ENCODE peak calls at places on chromosomes 13 and 19, in seven cellular contexts. C is body of pancreas, R is HL-60, E is astrocyte, F is hepatocyte, T is colonic mucosa, N is sigmoid colon. O is an unnamed sample.

GRCh38 chr19:5697022-5697889 is 7.2 kb downstream of the RPL36 start:
- DNase-seq in C (no peak), R (no peak), E (no peak), F (peak), T (no peak), N (peak), O (no peak)

GRCh38 chr19:16470911-16471811 is 609 bp downstream of the EPS15L1 start:
- DNase-seq in C (peak), R (peak), E (peak), F (peak), T (peak), N (no peak), O (peak)

GRCh38 chr13:24184265-24184841 is 23.8 kb downstream of the SPATA13 start:
- DNase-seq in C (peak), R (no peak), E (no peak), F (peak), T (peak), N (no peak), O (no peak)

GRCh38 chr13:107289540-107289939 is 721.6 kb upstream of the ARGLU1 start:
- DNase-seq in C (no peak), R (no peak), E (no peak), F (no peak), T (no peak), N (no peak), O (no peak)

GRCh38 chr13:28026508-28026907 is 38.0 kb upstream of the URAD start:
- DNase-seq in C (no peak), R (no peak), E (no peak), F (no peak), T (no peak), N (no peak), O (no peak)

GRCh38 chr19:35710784-35711723 is 6.7 kb downstream of the ZBTB32 start:
- DNase-seq in C (no peak), R (no peak), E (no peak), F (no peak), T (no peak), N (no peak), O (no peak)

GRCh38 chr19:7733376-7733775 is 1.5 kb upstream of the CLEC4G start:
- DNase-seq in C (no peak), R (no peak), E (no peak), F (no peak), T (no peak), N (no peak), O (no peak)

GRCh38 chr13:97225533-97225932 is 3.4 kb downstream of the MBNL2 start:
- DNase-seq in C (no peak), R (no peak), E (no peak), F (no peak), T (no peak), N (no peak), O (no peak)

GRCh38 chr13:43363156-43363918 is 340.0 kb downstream of the DNAJC15 start:
- DNase-seq in C (no peak), R (no peak), E (peak), F (no peak), T (no peak), N (no peak), O (no peak)

GRCh38 chr13:42754801-42755513 is 26.4 kb upstream of the FAM216B start:
- DNase-seq in C (no peak), R (no peak), E (no peak), F (no peak), T (no peak), N (no peak), O (no peak)

GRCh38 chr19:51417107-51417806 is at the start of gene SIGLEC10:
- DNase-seq in C (peak), R (peak), E (no peak), F (no peak), T (no peak), N (no peak), O (no peak)

GRCh38 chr19:51138549-51138979 is 3.5 kb upstream of the SIGLEC7 start:
- DNase-seq in C (peak), R (peak), E (no peak), F (no peak), T (no peak), N (peak), O (no peak)

GRCh38 chr13:76937416-76937815 is 10.9 kb upstream of the ACOD1 start:
- DNase-seq in C (peak), R (no peak), E (peak), F (peak), T (no peak), N (no peak), O (peak)

GRCh38 chr13:37546087-37546486 is 52.5 kb downstream of the POSTN start:
- DNase-seq in C (no peak), R (no peak), E (no peak), F (no peak), T (no peak), N (no peak), O (no peak)

GRCh38 chr19:42467437-42467760 is 24.7 kb upstream of the CXCL17 start:
- DNase-seq in C (no peak), R (no peak), E (no peak), F (no peak), T (peak), N (no peak), O (no peak)

GRCh38 chr13:101205408-101205807 is 210.9 kb downstream of the NALCN start:
- DNase-seq in C (no peak), R (no peak), E (no peak), F (no peak), T (no peak), N (no peak), O (no peak)

GRCh38 chr19:14118165-14119051 is 846 bp upstream of the PRKACA start:
- DNase-seq in C (peak), R (peak), E (peak), F (peak), T (peak), N (peak), O (peak)

GRCh38 chr13:65656740-65657329 is 1573.3 kb downstream of the PCDH9 start:
- DNase-seq in C (no peak), R (no peak), E (peak), F (no peak), T (no peak), N (no peak), O (peak)

DNA sequence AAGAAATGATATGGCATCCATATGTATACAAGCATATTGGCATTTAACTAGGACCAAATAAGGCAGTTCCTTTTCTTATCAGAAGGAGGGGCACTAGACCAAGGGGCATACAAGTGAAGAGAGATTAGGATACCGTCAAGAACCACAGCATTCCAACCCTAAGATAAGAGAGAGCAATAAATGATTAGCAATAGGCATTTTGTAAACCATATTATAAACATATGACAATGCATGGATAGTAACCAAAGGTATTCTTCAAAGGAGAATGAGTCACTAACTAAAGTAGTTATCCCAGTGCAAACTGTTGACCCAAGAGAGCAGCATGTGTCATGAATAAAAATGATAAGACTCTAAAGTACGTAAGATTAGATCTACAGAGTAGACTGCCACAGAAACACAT is 500.9 kb upstream of the HTR2A start:
- DNase-seq in C (no peak), R (no peak), E (peak), F (peak), T (no peak), N (no peak), O (peak)
- TF ChIP-seq CTCF in C (no peak), R (no peak), E (no peak), F (no peak), T (no peak), N (no peak), O (no peak)

DNA sequence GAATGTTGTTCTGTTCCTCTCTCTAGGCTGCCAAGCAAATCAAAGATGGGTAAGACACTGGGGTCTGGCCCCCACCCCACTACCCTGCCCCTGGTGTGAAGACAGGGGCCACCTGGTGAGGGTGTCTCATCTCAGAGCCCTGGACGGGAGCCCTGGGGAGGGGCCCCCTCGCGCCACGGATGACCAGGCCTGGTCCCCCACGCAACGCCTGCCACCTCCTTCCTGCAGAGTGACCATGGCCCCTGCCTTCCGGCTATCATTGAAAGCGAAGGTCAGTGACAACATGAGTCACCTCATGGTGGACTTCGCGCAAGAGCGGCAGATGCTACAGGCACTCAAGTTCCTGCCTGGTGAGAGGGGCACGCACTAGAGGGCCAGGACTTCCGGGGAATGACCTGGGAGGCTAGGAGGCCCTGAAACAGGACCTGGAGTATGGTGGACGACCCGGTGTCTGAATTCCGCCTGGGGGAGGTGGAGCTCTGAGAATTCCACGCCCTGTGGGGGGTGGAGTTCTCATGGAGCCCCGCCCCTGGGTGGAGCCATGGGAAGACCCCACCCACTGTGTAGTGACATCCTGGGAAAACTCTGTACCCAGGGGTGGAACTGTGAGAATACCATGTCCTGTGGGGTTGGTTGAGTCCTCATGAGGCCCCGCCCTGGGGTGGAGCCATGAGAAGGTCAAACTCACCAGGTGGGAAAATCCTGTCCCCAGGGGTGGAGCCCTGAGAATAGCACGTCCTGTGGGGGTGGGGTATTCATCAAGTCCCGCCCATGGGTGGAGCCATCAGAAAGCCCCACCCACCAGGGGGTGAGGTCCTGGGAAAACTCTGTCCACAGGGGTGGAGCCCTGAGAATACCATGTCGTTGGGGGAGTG is 6.1 kb downstream of the FSD1 start:
- DNase-seq in C (no peak), R (no peak), E (no peak), F (no peak), T (peak), N (no peak), O (peak)
- H3K27ac ChIP-seq in C (no peak), R (no peak), E (no peak), F (no peak), T (no peak), N (no peak), O (no peak)

DNA sequence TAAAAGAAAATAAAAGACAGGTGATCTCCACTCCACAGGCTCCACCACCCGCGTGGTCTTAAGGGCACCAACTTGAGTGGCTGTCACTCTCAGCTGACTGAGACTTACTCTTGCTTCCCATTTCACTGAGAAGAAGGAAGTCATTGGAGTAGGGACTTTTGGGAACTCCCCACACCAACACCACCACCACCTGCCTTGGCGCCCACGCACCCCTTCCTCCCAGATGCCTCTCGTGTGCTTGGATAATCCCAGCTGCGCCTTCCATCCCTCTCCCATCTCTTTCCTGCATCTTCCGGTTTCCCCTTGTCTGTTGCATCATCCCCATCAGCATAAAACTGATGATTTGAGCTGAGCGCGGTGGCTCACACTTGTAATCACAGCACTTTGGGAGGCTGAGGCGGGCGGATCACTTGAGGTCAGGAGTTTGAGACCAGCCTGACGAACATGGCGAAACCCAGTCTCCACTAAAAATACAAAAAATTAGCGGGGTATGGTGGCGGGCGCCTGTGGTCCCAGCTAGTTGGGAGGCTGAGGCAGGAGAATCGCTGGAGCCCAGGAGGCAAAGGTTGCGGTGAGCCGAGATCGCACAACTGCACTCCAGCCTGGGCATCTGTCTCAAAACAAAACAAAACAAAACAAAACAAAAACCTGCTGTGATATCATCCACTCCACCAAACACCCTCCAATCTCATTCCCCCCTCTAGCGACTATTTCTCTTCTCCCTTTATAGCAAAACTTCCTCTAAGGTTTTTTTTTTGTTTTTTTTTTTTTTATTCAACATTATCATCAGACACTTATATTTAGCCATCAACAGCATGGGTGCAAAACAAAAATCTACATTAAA is 25.5 kb downstream of the AP2S1 start:
- DNase-seq in C (peak), R (no peak), E (no peak), F (no peak), T (no peak), N (no peak), O (no peak)
- TF ChIP-seq CTCF in C (no peak), R (no peak), E (no peak), F (no peak), T (no peak), N (no peak), O (no peak)

DNA sequence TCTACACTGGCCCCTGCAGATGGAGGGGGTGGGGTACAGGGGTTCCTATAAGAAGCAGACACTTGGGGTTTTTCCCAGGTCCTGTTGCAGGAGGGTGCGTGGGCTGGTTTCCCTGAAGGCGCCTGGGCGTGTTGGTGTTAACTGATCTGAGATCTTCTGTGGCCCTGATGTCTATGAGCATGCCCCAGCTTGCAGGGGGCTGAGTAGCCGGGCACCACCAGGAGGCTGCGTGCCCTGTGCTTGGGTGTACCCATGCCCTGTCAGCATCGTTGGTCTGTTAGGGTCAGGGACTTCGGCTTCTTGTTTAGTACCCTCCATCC is 45.3 kb downstream of the CAPN12 start:
- DNase-seq in C (no peak), R (no peak), E (no peak), F (no peak), T (no peak), N (no peak), O (peak)
- H3K27ac ChIP-seq in C (peak), R (no peak), E (no peak), F (peak), T (peak), N (peak), O (peak)

DNA sequence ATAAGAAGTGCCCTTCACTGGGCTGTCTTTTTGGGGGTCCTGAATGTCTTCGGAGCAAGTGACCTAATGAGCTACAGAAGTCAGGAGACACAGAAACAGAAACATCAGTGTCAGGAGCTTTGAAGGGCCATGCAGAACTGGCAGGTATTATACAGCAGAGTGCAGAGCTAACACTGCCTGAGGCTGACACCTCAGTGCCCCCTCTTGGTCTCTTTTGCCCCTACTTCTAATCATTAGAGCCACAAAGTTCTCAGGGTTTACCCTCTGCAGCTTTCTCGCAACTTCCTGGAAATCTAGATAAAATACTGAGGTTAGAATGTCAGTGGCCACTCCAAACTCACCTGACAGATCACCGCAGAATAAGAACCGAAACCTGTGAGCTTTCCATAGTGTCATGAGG is 172.7 kb downstream of the B3GLCT start:
- DNase-seq in C (no peak), R (no peak), E (no peak), F (no peak), T (no peak), N (no peak), O (no peak)
- TF ChIP-seq CTCF in C (no peak), R (no peak), E (no peak), F (no peak), T (no peak), N (no peak), O (no peak)

GRCh38 chr19:28602675-28603298 is 610.2 kb downstream of the UQCRFS1 start:
- DNase-seq in C (no peak), R (no peak), E (no peak), F (no peak), T (no peak), N (no peak), O (no peak)
- H3K27ac ChIP-seq in C (no peak), R (no peak), E (no peak), F (no peak), T (no peak), N (no peak), O (no peak)

GRCh38 chr19:44785993-44786392 is 8.3 kb downstream of the CBLC start:
- DNase-seq in C (no peak), R (no peak), E (no peak), F (no peak), T (no peak), N (no peak), O (no peak)

GRCh38 chr19:44785271-44785670 is 7.6 kb downstream of the CBLC start:
- DNase-seq in C (no peak), R (no peak), E (no peak), F (no peak), T (no peak), N (no peak), O (no peak)

GRCh38 chr19:44779150-44779549 is 1.5 kb downstream of the CBLC start:
- DNase-seq in C (no peak), R (no peak), E (no peak), F (peak), T (no peak), N (no peak), O (no peak)

GRCh38 chr19:44783545-44783944 is 5.9 kb downstream of the CBLC start:
- DNase-seq in C (no peak), R (no peak), E (no peak), F (no peak), T (no peak), N (no peak), O (no peak)

GRCh38 chr19:44782729-44783128 is 5.0 kb downstream of the CBLC start:
- DNase-seq in C (no peak), R (no peak), E (no peak), F (no peak), T (no peak), N (no peak), O (no peak)
- TF ChIP-seq CTCF in C (no peak), R (no peak), E (no peak), F (no peak), T (no peak), N (no peak), O (no peak)

DNA sequence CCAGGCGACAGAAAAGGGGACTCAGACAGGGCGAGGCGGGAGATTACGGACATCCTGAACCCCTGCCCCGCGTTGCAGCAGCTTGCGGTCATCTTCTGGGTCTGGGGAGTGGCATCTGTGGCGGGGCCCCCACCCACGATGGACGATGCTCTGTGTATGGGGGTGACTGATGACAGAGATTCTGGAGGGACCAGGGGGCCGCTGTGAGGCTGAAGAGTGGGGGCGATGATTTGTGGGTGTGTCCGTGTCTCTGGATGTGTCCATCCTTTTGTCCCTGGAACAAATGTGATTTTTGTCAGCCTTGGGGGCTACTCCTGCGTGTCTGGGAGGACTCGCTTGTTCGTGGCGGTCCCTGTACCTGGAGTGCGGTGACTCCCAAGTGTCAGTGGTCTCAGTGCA is 17.7 kb downstream of the ZNF77 start:
- DNase-seq in C (no peak), R (no peak), E (no peak), F (no peak), T (no peak), N (no peak), O (no peak)
- H3K27ac ChIP-seq in C (no peak), R (no peak), E (no peak), F (no peak), T (no peak), N (no peak), O (peak)

DNA sequence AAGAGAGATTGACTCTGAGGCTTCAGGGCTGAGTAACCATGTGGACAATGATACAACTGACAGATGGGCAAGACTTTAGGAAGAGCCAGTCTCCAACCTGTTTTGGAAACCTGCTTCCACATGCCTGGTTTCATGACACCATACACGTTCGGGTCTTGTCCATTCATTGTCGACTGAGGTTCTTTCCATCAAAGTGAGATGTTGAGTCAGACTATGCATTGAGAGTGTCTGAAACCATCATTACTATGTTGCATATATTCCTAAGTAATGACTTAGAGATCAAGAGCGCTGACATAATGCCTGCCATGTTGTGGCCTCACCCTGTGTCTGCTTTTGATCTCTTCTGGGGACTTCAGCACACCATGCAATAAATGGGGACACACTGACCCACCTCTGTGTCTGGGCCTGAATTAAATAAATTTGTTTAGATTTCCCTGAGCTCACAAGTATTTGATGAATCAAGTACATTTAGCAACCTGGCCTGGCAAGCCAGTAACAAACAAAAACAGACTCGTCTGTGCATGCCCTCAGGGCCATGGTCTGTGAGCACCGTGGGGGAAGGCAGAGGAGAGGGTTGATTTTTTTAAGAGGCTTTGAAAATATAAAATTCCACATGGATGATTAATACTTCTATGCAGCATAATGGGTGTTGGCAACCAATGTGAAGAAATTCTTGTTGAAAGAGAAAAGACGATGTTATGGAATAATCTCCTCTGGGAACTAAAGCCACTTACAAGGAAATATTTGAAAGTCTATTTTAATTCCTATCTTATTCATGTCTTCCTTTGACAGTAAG is 49.9 kb upstream of the UBAC2 start:
- DNase-seq in C (no peak), R (no peak), E (peak), F (no peak), T (no peak), N (no peak), O (peak)
- TF ChIP-seq CTCF in C (no peak), R (no peak), E (no peak), F (no peak), T (no peak), N (no peak), O (no peak)